ENCODE peak calls at places on chromosomes 4 and X, in nine cellular contexts. One of them, this sample, is unnamed.

GRCh38 chr4:145845118-145845517 is 93.5 kb downstream of the ZNF827 start:
- DNase-seq in GM03348: no peak
- DNase-seq in astrocyte of the hippocampus: no peak
- DNase-seq in chondrocyte: no peak
- DNase-seq in activated CD4-positive, alpha-beta T cell treated with anti-CD3 and anti-CD28 coated beads for 1 hour: no peak
- DNase-seq in Kasumi-1: no peak
- DNase-seq in erythroblast: no peak
- DNase-seq in effector memory CD4-positive, alpha-beta T cell: no peak
- DNase-seq in nucleus accumbens: no peak
- DNase-seq in this sample: no peak

GRCh38 chrX:153317306-153317705 is 4.3 kb downstream of the PNMA6F start:
- DNase-seq in GM03348: no peak
- DNase-seq in Kasumi-1: no peak
- DNase-seq in effector memory CD4-positive, alpha-beta T cell: no peak
- DNase-seq in activated CD4-positive, alpha-beta T cell treated with anti-CD3 and anti-CD28 coated beads for 1 hour: no peak
- DNase-seq in erythroblast: no peak
- DNase-seq in nucleus accumbens: no peak
- DNase-seq in astrocyte of the hippocampus: no peak
- DNase-seq in chondrocyte: no peak
- DNase-seq in this sample: no peak

GRCh38 chr4:81084029-81084428 is 53.5 kb downstream of the BMP3 start:
- DNase-seq in chondrocyte: no peak
- DNase-seq in GM03348: peak; percentile 40
- DNase-seq in Kasumi-1: no peak
- DNase-seq in erythroblast: no peak
- DNase-seq in activated CD4-positive, alpha-beta T cell treated with anti-CD3 and anti-CD28 coated beads for 1 hour: no peak
- DNase-seq in nucleus accumbens: no peak
- DNase-seq in effector memory CD4-positive, alpha-beta T cell: no peak
- DNase-seq in astrocyte of the hippocampus: no peak
- DNase-seq in this sample: no peak

GRCh38 chr4:23887173-23887572 is 2.7 kb downstream of the PPARGC1A start:
- DNase-seq in Kasumi-1: no peak
- DNase-seq in nucleus accumbens: no peak
- DNase-seq in chondrocyte: no peak
- DNase-seq in effector memory CD4-positive, alpha-beta T cell: no peak
- DNase-seq in erythroblast: no peak
- DNase-seq in astrocyte of the hippocampus: no peak
- DNase-seq in GM03348: no peak
- DNase-seq in activated CD4-positive, alpha-beta T cell treated with anti-CD3 and anti-CD28 coated beads for 1 hour: no peak
- DNase-seq in this sample: no peak

GRCh38 chrX:102712967-102713677 is 874 bp downstream of the GPRASP2 start:
- DNase-seq in astrocyte of the hippocampus: peak; percentile 59
- DNase-seq in Kasumi-1: no peak
- DNase-seq in effector memory CD4-positive, alpha-beta T cell: no peak
- DNase-seq in chondrocyte: no peak
- DNase-seq in activated CD4-positive, alpha-beta T cell treated with anti-CD3 and anti-CD28 coated beads for 1 hour: no peak
- DNase-seq in GM03348: peak; percentile 41
- DNase-seq in erythroblast: peak; percentile 25
- DNase-seq in nucleus accumbens: peak; percentile 54
- DNase-seq in this sample: peak; percentile 70

GRCh38 chr4:80361329-80361900 is 25.9 kb downstream of the CFAP299 start:
- DNase-seq in nucleus accumbens: no peak
- DNase-seq in effector memory CD4-positive, alpha-beta T cell: no peak
- DNase-seq in activated CD4-positive, alpha-beta T cell treated with anti-CD3 and anti-CD28 coated beads for 1 hour: no peak
- DNase-seq in astrocyte of the hippocampus: peak; percentile 37
- DNase-seq in chondrocyte: no peak
- DNase-seq in GM03348: peak; percentile 43
- DNase-seq in erythroblast: peak; percentile 13
- DNase-seq in Kasumi-1: peak; percentile 61
- DNase-seq in this sample: peak; percentile 49

GRCh38 chr4:184645904-184646610 is 3.2 kb downstream of the CASP3 start:
- DNase-seq in effector memory CD4-positive, alpha-beta T cell: no peak
- DNase-seq in nucleus accumbens: no peak
- DNase-seq in activated CD4-positive, alpha-beta T cell treated with anti-CD3 and anti-CD28 coated beads for 1 hour: no peak
- DNase-seq in chondrocyte: no peak
- DNase-seq in Kasumi-1: no peak
- DNase-seq in astrocyte of the hippocampus: no peak
- DNase-seq in GM03348: no peak
- DNase-seq in erythroblast: no peak
- DNase-seq in this sample: peak; percentile 84

GRCh38 chr4:683247-683897 is 5.6 kb downstream of the SLC49A3 start:
- DNase-seq in chondrocyte: no peak
- DNase-seq in Kasumi-1: no peak
- DNase-seq in nucleus accumbens: no peak
- DNase-seq in GM03348: no peak
- DNase-seq in effector memory CD4-positive, alpha-beta T cell: no peak
- DNase-seq in erythroblast: no peak
- DNase-seq in activated CD4-positive, alpha-beta T cell treated with anti-CD3 and anti-CD28 coated beads for 1 hour: no peak
- DNase-seq in astrocyte of the hippocampus: no peak
- DNase-seq in this sample: no peak

GRCh38 chrX:153871946-153872878 is 13.8 kb downstream of the L1CAM start:
- DNase-seq in nucleus accumbens: no peak
- DNase-seq in chondrocyte: peak; percentile 73
- DNase-seq in astrocyte of the hippocampus: no peak
- DNase-seq in effector memory CD4-positive, alpha-beta T cell: no peak
- DNase-seq in GM03348: no peak
- DNase-seq in Kasumi-1: no peak
- DNase-seq in erythroblast: no peak
- DNase-seq in activated CD4-positive, alpha-beta T cell treated with anti-CD3 and anti-CD28 coated beads for 1 hour: no peak
- DNase-seq in this sample: no peak

GRCh38 chr4:80128941-80129340 is 55.9 kb upstream of the ANTXR2 start:
- DNase-seq in erythroblast: no peak
- DNase-seq in nucleus accumbens: no peak
- DNase-seq in astrocyte of the hippocampus: no peak
- DNase-seq in chondrocyte: no peak
- DNase-seq in Kasumi-1: no peak
- DNase-seq in activated CD4-positive, alpha-beta T cell treated with anti-CD3 and anti-CD28 coated beads for 1 hour: no peak
- DNase-seq in GM03348: no peak
- DNase-seq in effector memory CD4-positive, alpha-beta T cell: no peak
- DNase-seq in this sample: no peak

GRCh38 chr4:7291372-7292135 is 99.2 kb downstream of the SORCS2 start:
- DNase-seq in nucleus accumbens: peak; percentile 73
- DNase-seq in Kasumi-1: no peak
- DNase-seq in GM03348: no peak
- DNase-seq in effector memory CD4-positive, alpha-beta T cell: no peak
- DNase-seq in activated CD4-positive, alpha-beta T cell treated with anti-CD3 and anti-CD28 coated beads for 1 hour: no peak
- DNase-seq in astrocyte of the hippocampus: peak; percentile 64
- DNase-seq in chondrocyte: no peak
- DNase-seq in erythroblast: no peak
- DNase-seq in this sample: peak; percentile 64

GRCh38 chr4:119172223-119172622 is 36.6 kb downstream of the MYOZ2 start:
- DNase-seq in erythroblast: no peak
- DNase-seq in effector memory CD4-positive, alpha-beta T cell: no peak
- DNase-seq in chondrocyte: no peak
- DNase-seq in nucleus accumbens: no peak
- DNase-seq in GM03348: no peak
- DNase-seq in astrocyte of the hippocampus: no peak
- DNase-seq in Kasumi-1: no peak
- DNase-seq in activated CD4-positive, alpha-beta T cell treated with anti-CD3 and anti-CD28 coated beads for 1 hour: no peak
- DNase-seq in this sample: no peak

GRCh38 chr4:78166582-78166981 is 109.5 kb downstream of the FRAS1 start:
- DNase-seq in nucleus accumbens: no peak
- DNase-seq in Kasumi-1: peak; percentile 65
- DNase-seq in erythroblast: no peak
- DNase-seq in activated CD4-positive, alpha-beta T cell treated with anti-CD3 and anti-CD28 coated beads for 1 hour: no peak
- DNase-seq in effector memory CD4-positive, alpha-beta T cell: no peak
- DNase-seq in astrocyte of the hippocampus: peak; percentile 9
- DNase-seq in chondrocyte: no peak
- DNase-seq in GM03348: no peak
- DNase-seq in this sample: no peak

GRCh38 chrX:150762258-150762867 is 69.2 kb downstream of the MTMR1 start:
- DNase-seq in activated CD4-positive, alpha-beta T cell treated with anti-CD3 and anti-CD28 coated beads for 1 hour: no peak
- DNase-seq in erythroblast: no peak
- DNase-seq in effector memory CD4-positive, alpha-beta T cell: no peak
- DNase-seq in chondrocyte: peak; percentile 89
- DNase-seq in GM03348: no peak
- DNase-seq in Kasumi-1: no peak
- DNase-seq in astrocyte of the hippocampus: no peak
- DNase-seq in nucleus accumbens: no peak
- DNase-seq in this sample: no peak

GRCh38 chr4:177375971-177376370 is 66.3 kb downstream of the AGA start:
- DNase-seq in Kasumi-1: no peak
- DNase-seq in GM03348: no peak
- DNase-seq in erythroblast: no peak
- DNase-seq in effector memory CD4-positive, alpha-beta T cell: no peak
- DNase-seq in chondrocyte: no peak
- DNase-seq in activated CD4-positive, alpha-beta T cell treated with anti-CD3 and anti-CD28 coated beads for 1 hour: no peak
- DNase-seq in nucleus accumbens: no peak
- DNase-seq in astrocyte of the hippocampus: peak; percentile 10
- DNase-seq in this sample: no peak

GRCh38 chr4:88382621-88383020 is 4.0 kb downstream of the HERC6 start:
- DNase-seq in GM03348: no peak
- DNase-seq in erythroblast: no peak
- DNase-seq in Kasumi-1: no peak
- DNase-seq in chondrocyte: no peak
- DNase-seq in astrocyte of the hippocampus: peak; percentile 2
- DNase-seq in activated CD4-positive, alpha-beta T cell treated with anti-CD3 and anti-CD28 coated beads for 1 hour: peak; percentile 50
- DNase-seq in effector memory CD4-positive, alpha-beta T cell: peak; percentile 39
- DNase-seq in nucleus accumbens: no peak
- DNase-seq in this sample: no peak

GRCh38 chr4:104897297-104897645 is 249.4 kb upstream of the TET2 start:
- DNase-seq in effector memory CD4-positive, alpha-beta T cell: no peak
- DNase-seq in Kasumi-1: no peak
- DNase-seq in erythroblast: no peak
- DNase-seq in astrocyte of the hippocampus: peak; percentile 93
- DNase-seq in nucleus accumbens: no peak
- DNase-seq in activated CD4-positive, alpha-beta T cell treated with anti-CD3 and anti-CD28 coated beads for 1 hour: no peak
- DNase-seq in GM03348: no peak
- DNase-seq in chondrocyte: no peak
- DNase-seq in this sample: no peak

GRCh38 chr4:76257824-76258223 is 6.3 kb downstream of the FAM47E start:
- DNase-seq in chondrocyte: no peak
- DNase-seq in activated CD4-positive, alpha-beta T cell treated with anti-CD3 and anti-CD28 coated beads for 1 hour: no peak
- DNase-seq in effector memory CD4-positive, alpha-beta T cell: no peak
- DNase-seq in nucleus accumbens: no peak
- DNase-seq in erythroblast: no peak
- DNase-seq in Kasumi-1: no peak
- DNase-seq in GM03348: no peak
- DNase-seq in astrocyte of the hippocampus: no peak
- DNase-seq in this sample: peak; percentile 32

GRCh38 chrX:109301177-109301576 is 180.7 kb downstream of the GUCY2F start:
- DNase-seq in activated CD4-positive, alpha-beta T cell treated with anti-CD3 and anti-CD28 coated beads for 1 hour: no peak
- DNase-seq in effector memory CD4-positive, alpha-beta T cell: no peak
- DNase-seq in chondrocyte: no peak
- DNase-seq in nucleus accumbens: no peak
- DNase-seq in GM03348: no peak
- DNase-seq in erythroblast: no peak
- DNase-seq in Kasumi-1: no peak
- DNase-seq in astrocyte of the hippocampus: no peak
- DNase-seq in this sample: no peak

This sample was measured in pons.